ENCODE peak calls at places on chromosomes 2 and 18, in seven cellular contexts. One of them, this sample, is unnamed.
A peak's percentile ranks its signal among the peaks of the same experiment; 100 is the strongest.

GRCh38 chr2:96899084-96899735 is 29.3 kb upstream of the SEMA4C start:
- DNase-seq in cardiac muscle cell: no peak
- DNase-seq in effector memory CD4-positive, alpha-beta T cell: no peak
- DNase-seq in mesendoderm: no peak
- DNase-seq in A549: no peak
- DNase-seq in A673: no peak
- DNase-seq in aorta: no peak
- DNase-seq in this sample: no peak

GRCh38 chr2:23510471-23510870 is 125.5 kb downstream of the KLHL29 start:
- DNase-seq in mesendoderm: no peak
- DNase-seq in A673: no peak
- DNase-seq in A549: no peak
- DNase-seq in effector memory CD4-positive, alpha-beta T cell: no peak
- DNase-seq in aorta: no peak
- DNase-seq in cardiac muscle cell: peak; percentile 39
- DNase-seq in this sample: no peak

GRCh38 chr2:132902626-132903025 is 232.6 kb upstream of the LYPD1 start:
- DNase-seq in aorta: no peak
- DNase-seq in cardiac muscle cell: no peak
- DNase-seq in effector memory CD4-positive, alpha-beta T cell: no peak
- DNase-seq in A673: no peak
- DNase-seq in A549: no peak
- DNase-seq in mesendoderm: peak; percentile 7
- DNase-seq in this sample: no peak

GRCh38 chr2:233437439-233437955 is 83.2 kb downstream of the DGKD start:
- DNase-seq in effector memory CD4-positive, alpha-beta T cell: no peak
- DNase-seq in cardiac muscle cell: no peak
- DNase-seq in A673: no peak
- DNase-seq in mesendoderm: no peak
- DNase-seq in A549: no peak
- DNase-seq in aorta: peak; percentile 69
- DNase-seq in this sample: no peak

GRCh38 chr2:201882353-201883095 is 76.2 kb downstream of the CDK15 start:
- DNase-seq in mesendoderm: peak; percentile 62
- DNase-seq in effector memory CD4-positive, alpha-beta T cell: no peak
- DNase-seq in cardiac muscle cell: no peak
- DNase-seq in aorta: no peak
- DNase-seq in A673: peak; percentile 96
- DNase-seq in A549: no peak
- DNase-seq in this sample: no peak

GRCh38 chr18:44773640-44774155 is 93.0 kb downstream of the SETBP1 start:
- DNase-seq in A673: no peak
- DNase-seq in mesendoderm: no peak
- DNase-seq in aorta: no peak
- DNase-seq in A549: no peak
- DNase-seq in cardiac muscle cell: no peak
- DNase-seq in effector memory CD4-positive, alpha-beta T cell: no peak
- DNase-seq in this sample: no peak

GRCh38 chr2:100818606-100819364 is 1.2 kb upstream of the NPAS2 start:
- DNase-seq in aorta: peak; percentile 90
- DNase-seq in A673: peak; percentile 39
- DNase-seq in A549: peak; percentile 72
- DNase-seq in effector memory CD4-positive, alpha-beta T cell: no peak
- DNase-seq in mesendoderm: peak; percentile 77
- DNase-seq in cardiac muscle cell: peak; percentile 59
- DNase-seq in this sample: peak; percentile 20

GRCh38 chr2:37201766-37202165 is 5.5 kb downstream of the CEBPZOS start:
- DNase-seq in aorta: no peak
- DNase-seq in effector memory CD4-positive, alpha-beta T cell: no peak
- DNase-seq in A673: no peak
- DNase-seq in cardiac muscle cell: no peak
- DNase-seq in A549: no peak
- DNase-seq in mesendoderm: no peak
- DNase-seq in this sample: no peak

GRCh38 chr18:61833978-61834377 is 58.8 kb downstream of the RNF152 start:
- DNase-seq in A673: no peak
- DNase-seq in effector memory CD4-positive, alpha-beta T cell: no peak
- DNase-seq in aorta: no peak
- DNase-seq in mesendoderm: no peak
- DNase-seq in cardiac muscle cell: no peak
- DNase-seq in A549: no peak
- DNase-seq in this sample: no peak

GRCh38 chr2:46580416-46580815 is 101.1 kb downstream of the TMEM247 start:
- DNase-seq in A673: no peak
- DNase-seq in A549: no peak
- DNase-seq in aorta: no peak
- DNase-seq in cardiac muscle cell: no peak
- DNase-seq in effector memory CD4-positive, alpha-beta T cell: no peak
- DNase-seq in mesendoderm: no peak
- DNase-seq in this sample: no peak

GRCh38 chr2:67726416-67726815 is 329.3 kb downstream of the ETAA1 start:
- DNase-seq in mesendoderm: no peak
- DNase-seq in aorta: no peak
- DNase-seq in A549: no peak
- DNase-seq in effector memory CD4-positive, alpha-beta T cell: no peak
- DNase-seq in cardiac muscle cell: no peak
- DNase-seq in A673: peak; percentile 33
- DNase-seq in this sample: no peak

GRCh38 chr18:28834889-28835288 is 658.0 kb upstream of the CDH2 start:
- DNase-seq in A673: no peak
- DNase-seq in effector memory CD4-positive, alpha-beta T cell: no peak
- DNase-seq in mesendoderm: no peak
- DNase-seq in A549: peak; percentile 22
- DNase-seq in cardiac muscle cell: no peak
- DNase-seq in aorta: no peak
- DNase-seq in this sample: no peak

GRCh38 chr2:99112617-99113016 is 28.9 kb upstream of the C2orf15 start:
- DNase-seq in cardiac muscle cell: no peak
- DNase-seq in A549: no peak
- DNase-seq in mesendoderm: no peak
- DNase-seq in aorta: no peak
- DNase-seq in A673: no peak
- DNase-seq in effector memory CD4-positive, alpha-beta T cell: no peak
- DNase-seq in this sample: no peak

GRCh38 chr2:23465138-23465537 is 80.2 kb downstream of the KLHL29 start:
- DNase-seq in A549: no peak
- DNase-seq in mesendoderm: no peak
- DNase-seq in aorta: no peak
- DNase-seq in cardiac muscle cell: no peak
- DNase-seq in A673: no peak
- DNase-seq in effector memory CD4-positive, alpha-beta T cell: no peak
- DNase-seq in this sample: no peak

GRCh38 chr2:105125428-105125827 is 87.6 kb downstream of the MRPS9 start:
- DNase-seq in aorta: no peak
- DNase-seq in effector memory CD4-positive, alpha-beta T cell: no peak
- DNase-seq in cardiac muscle cell: no peak
- DNase-seq in mesendoderm: peak; percentile 85
- DNase-seq in A673: peak; percentile 40
- DNase-seq in A549: peak; percentile 31
- DNase-seq in this sample: no peak

GRCh38 chr18:56517181-56517580 is 121.2 kb downstream of the TXNL1 start:
- DNase-seq in effector memory CD4-positive, alpha-beta T cell: no peak
- DNase-seq in aorta: no peak
- DNase-seq in A673: no peak
- DNase-seq in mesendoderm: no peak
- DNase-seq in cardiac muscle cell: no peak
- DNase-seq in A549: no peak
- DNase-seq in this sample: no peak

GRCh38 chr18:8174758-8175157 is 434.5 kb upstream of the RAB12 start:
- DNase-seq in A549: no peak
- DNase-seq in mesendoderm: no peak
- DNase-seq in aorta: no peak
- DNase-seq in effector memory CD4-positive, alpha-beta T cell: no peak
- DNase-seq in A673: no peak
- DNase-seq in cardiac muscle cell: no peak
- DNase-seq in this sample: no peak

GRCh38 chr2:53631313-53632125 is 136.1 kb upstream of the CHAC2 start:
- DNase-seq in mesendoderm: no peak
- DNase-seq in effector memory CD4-positive, alpha-beta T cell: no peak
- DNase-seq in A673: no peak
- DNase-seq in A549: no peak
- DNase-seq in aorta: no peak
- DNase-seq in cardiac muscle cell: no peak
- DNase-seq in this sample: no peak

GRCh38 chr2:7015007-7015950 is 98.1 kb downstream of the RNF144A start:
- DNase-seq in mesendoderm: no peak
- DNase-seq in cardiac muscle cell: peak; percentile 66
- DNase-seq in effector memory CD4-positive, alpha-beta T cell: no peak
- DNase-seq in aorta: no peak
- DNase-seq in A673: no peak
- DNase-seq in A549: no peak
- DNase-seq in this sample: no peak

GRCh38 chr2:174748948-174749347 is 15.3 kb downstream of the CHRNA1 start:
- DNase-seq in effector memory CD4-positive, alpha-beta T cell: peak; percentile 38
- DNase-seq in cardiac muscle cell: peak; percentile 74
- DNase-seq in mesendoderm: peak; percentile 95
- DNase-seq in A549: peak; percentile 54
- DNase-seq in aorta: no peak
- DNase-seq in A673: peak; percentile 62
- DNase-seq in this sample: peak; percentile 74

GRCh38 chr2:12613137-12613912 is 103.4 kb upstream of the TRIB2 start:
- DNase-seq in A549: no peak
- DNase-seq in cardiac muscle cell: no peak
- DNase-seq in mesendoderm: no peak
- DNase-seq in A673: peak; percentile 55
- DNase-seq in effector memory CD4-positive, alpha-beta T cell: no peak
- DNase-seq in aorta: no peak
- DNase-seq in this sample: no peak
- H3K27ac ChIP-seq in A549: no peak overlapping the region
- H3K27ac ChIP-seq in cardiac muscle cell: no peak overlapping the region
- H3K27ac ChIP-seq in mesendoderm: no peak overlapping the region
- H3K27ac ChIP-seq in A673: peak overlapping the region; percentile 45
- H3K27ac ChIP-seq in effector memory CD4-positive, alpha-beta T cell: no peak overlapping the region
- H3K27ac ChIP-seq in aorta: no peak overlapping the region
- H3K27ac ChIP-seq in this sample: no peak overlapping the region

DNA sequence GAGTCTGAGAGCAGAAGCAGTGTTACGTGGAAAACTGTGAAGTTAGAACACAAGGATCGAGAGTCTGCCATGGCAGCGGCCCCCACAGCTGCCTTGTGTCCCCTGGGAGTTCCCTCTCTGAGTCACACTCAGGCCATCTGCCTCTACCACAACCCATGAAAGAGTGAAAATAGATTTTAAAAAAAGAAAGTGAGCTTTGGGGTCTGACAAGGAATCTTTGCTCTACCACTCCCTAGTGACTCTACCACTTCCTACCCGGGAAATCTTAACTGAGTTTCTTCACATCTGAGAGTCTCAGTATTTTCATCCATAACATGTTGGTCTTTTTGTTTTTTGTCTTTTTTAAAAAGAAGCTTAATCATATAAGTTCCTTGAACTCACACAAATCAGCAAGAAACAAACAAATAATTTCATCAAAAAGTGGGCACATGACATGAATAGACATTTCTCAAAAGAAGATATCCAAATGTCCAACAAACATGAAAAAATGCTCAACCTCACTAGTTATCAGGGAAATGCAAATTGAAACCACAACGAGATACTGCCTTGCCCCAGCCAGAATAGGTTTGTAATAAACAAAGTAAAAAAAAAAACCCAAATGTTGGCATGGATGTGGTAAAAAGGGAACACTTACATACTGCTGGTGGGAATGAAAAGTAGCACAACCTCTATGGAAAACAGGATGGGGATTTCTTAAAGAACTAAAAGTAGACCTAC is 2.4 kb upstream of the MSGN1 start:
- DNase-seq in mesendoderm: no peak
- DNase-seq in aorta: no peak
- DNase-seq in A549: no peak
- DNase-seq in effector memory CD4-positive, alpha-beta T cell: no peak
- DNase-seq in cardiac muscle cell: no peak
- DNase-seq in A673: peak; percentile 77
- DNase-seq in this sample: no peak
- H3K4me3 ChIP-seq in mesendoderm: no peak overlapping the region
- H3K4me3 ChIP-seq in aorta: no peak overlapping the region
- H3K4me3 ChIP-seq in A549: no peak overlapping the region
- H3K4me3 ChIP-seq in effector memory CD4-positive, alpha-beta T cell: no peak overlapping the region
- H3K4me3 ChIP-seq in cardiac muscle cell: no peak overlapping the region
- H3K4me3 ChIP-seq in A673: no peak overlapping the region
- H3K4me3 ChIP-seq in this sample: no peak overlapping the region

GRCh38 chr2:176963888-176964287 is 248.7 kb upstream of the HNRNPA3 start:
- DNase-seq in A673: no peak
- DNase-seq in aorta: no peak
- DNase-seq in mesendoderm: no peak
- DNase-seq in cardiac muscle cell: no peak
- DNase-seq in effector memory CD4-positive, alpha-beta T cell: no peak
- DNase-seq in A549: no peak
- DNase-seq in this sample: no peak
- H3K27ac ChIP-seq in A673: no peak overlapping the region
- H3K27ac ChIP-seq in aorta: no peak overlapping the region
- H3K27ac ChIP-seq in mesendoderm: no peak overlapping the region
- H3K27ac ChIP-seq in cardiac muscle cell: no peak overlapping the region
- H3K27ac ChIP-seq in effector memory CD4-positive, alpha-beta T cell: no peak overlapping the region
- H3K27ac ChIP-seq in A549: no peak overlapping the region
- H3K27ac ChIP-seq in this sample: no peak overlapping the region

DNA sequence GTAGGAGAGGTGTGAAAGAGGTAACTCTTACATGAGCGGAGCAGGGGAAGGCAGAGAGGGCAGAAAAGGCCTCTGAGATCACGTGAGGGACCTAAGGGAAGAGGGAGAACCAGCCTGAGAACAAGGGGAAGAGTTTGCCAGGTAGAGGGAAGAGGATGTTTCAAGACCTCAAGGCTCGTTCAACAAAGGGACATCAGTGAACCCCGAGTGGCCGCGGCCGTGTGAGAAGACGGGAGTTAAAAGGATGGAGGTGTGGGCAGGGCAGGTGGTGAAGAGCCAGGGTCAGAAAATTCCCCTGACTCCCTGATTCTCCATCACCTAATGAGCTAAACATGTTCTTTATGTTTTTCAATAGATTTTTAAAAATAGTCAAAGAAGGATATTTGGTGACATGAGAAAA is 44.4 kb downstream of the NETO1 start:
- DNase-seq in effector memory CD4-positive, alpha-beta T cell: no peak
- DNase-seq in A673: no peak
- DNase-seq in mesendoderm: no peak
- DNase-seq in A549: no peak
- DNase-seq in cardiac muscle cell: no peak
- DNase-seq in aorta: no peak
- DNase-seq in this sample: no peak
- H3K4me3 ChIP-seq in effector memory CD4-positive, alpha-beta T cell: no peak overlapping the region
- H3K4me3 ChIP-seq in A673: no peak overlapping the region
- H3K4me3 ChIP-seq in mesendoderm: no peak overlapping the region
- H3K4me3 ChIP-seq in A549: no peak overlapping the region
- H3K4me3 ChIP-seq in cardiac muscle cell: no peak overlapping the region
- H3K4me3 ChIP-seq in aorta: no peak overlapping the region
- H3K4me3 ChIP-seq in this sample: no peak overlapping the region

GRCh38 chr2:239548491-239548890 is 147.7 kb upstream of the HDAC4 start:
- DNase-seq in cardiac muscle cell: no peak
- DNase-seq in effector memory CD4-positive, alpha-beta T cell: peak; percentile 19
- DNase-seq in mesendoderm: no peak
- DNase-seq in A673: no peak
- DNase-seq in aorta: peak; percentile 55
- DNase-seq in A549: no peak
- DNase-seq in this sample: no peak
- H3K27ac ChIP-seq in cardiac muscle cell: no peak overlapping the region
- H3K27ac ChIP-seq in effector memory CD4-positive, alpha-beta T cell: no peak overlapping the region
- H3K27ac ChIP-seq in mesendoderm: no peak overlapping the region
- H3K27ac ChIP-seq in A673: no peak overlapping the region
- H3K27ac ChIP-seq in aorta: no peak overlapping the region
- H3K27ac ChIP-seq in A549: no peak overlapping the region
- H3K27ac ChIP-seq in this sample: no peak overlapping the region

GRCh38 chr2:72888438-72889202 is 1.4 kb downstream of the SPR start:
- DNase-seq in effector memory CD4-positive, alpha-beta T cell: no peak
- DNase-seq in A673: no peak
- DNase-seq in aorta: no peak
- DNase-seq in mesendoderm: no peak
- DNase-seq in A549: no peak
- DNase-seq in cardiac muscle cell: no peak
- DNase-seq in this sample: no peak
- H3K4me3 ChIP-seq in effector memory CD4-positive, alpha-beta T cell: no peak overlapping the region
- H3K4me3 ChIP-seq in A673: peak overlapping the region; percentile 76
- H3K4me3 ChIP-seq in aorta: no peak overlapping the region
- H3K4me3 ChIP-seq in mesendoderm: no peak overlapping the region
- H3K4me3 ChIP-seq in A549: peak overlapping the region; percentile 77
- H3K4me3 ChIP-seq in cardiac muscle cell: no peak overlapping the region
- H3K4me3 ChIP-seq in this sample: no peak overlapping the region

This sample was measured in CD8-positive, alpha-beta T cell.